ENCODE peak calls at places on chromosomes 6 and 20, in six cellular contexts. One of them, this sample, is unnamed.

GRCh38 chr6:33860706-33861474 is 57.1 kb upstream of the MLN start:
- DNase-seq in iris pigment epithelial cell: peak
- DNase-seq in T-helper 2 cell: no peak
- DNase-seq in HTR-8/SVneo: no peak
- DNase-seq in NCI-H1092 treated with DMSO at 0.1 percent for 48 hours: no peak
- DNase-seq in body of pancreas: peak
- DNase-seq in this sample: no peak

GRCh38 chr6:50706575-50706974 is 6.8 kb upstream of the TFAP2D start:
- DNase-seq in iris pigment epithelial cell: no peak
- DNase-seq in T-helper 2 cell: no peak
- DNase-seq in HTR-8/SVneo: no peak
- DNase-seq in NCI-H1092 treated with DMSO at 0.1 percent for 48 hours: no peak
- DNase-seq in body of pancreas: no peak
- DNase-seq in this sample: no peak

GRCh38 chr6:37893262-37893661 is 73.7 kb downstream of the ZFAND3 start:
- DNase-seq in iris pigment epithelial cell: no peak
- DNase-seq in T-helper 2 cell: no peak
- DNase-seq in HTR-8/SVneo: no peak
- DNase-seq in NCI-H1092 treated with DMSO at 0.1 percent for 48 hours: no peak
- DNase-seq in body of pancreas: no peak
- DNase-seq in this sample: no peak

GRCh38 chr20:61567204-61567603 is 315.1 kb downstream of the CDH4 start:
- DNase-seq in iris pigment epithelial cell: no peak
- DNase-seq in T-helper 2 cell: no peak
- DNase-seq in HTR-8/SVneo: no peak
- DNase-seq in NCI-H1092 treated with DMSO at 0.1 percent for 48 hours: no peak
- DNase-seq in body of pancreas: no peak
- DNase-seq in this sample: no peak

GRCh38 chr6:89941031-89941775 is 46.9 kb downstream of the GJA10 start:
- DNase-seq in iris pigment epithelial cell: peak
- DNase-seq in T-helper 2 cell: no peak
- DNase-seq in HTR-8/SVneo: no peak
- DNase-seq in NCI-H1092 treated with DMSO at 0.1 percent for 48 hours: peak
- DNase-seq in body of pancreas: peak
- DNase-seq in this sample: peak

GRCh38 chr6:169452117-169452868 is 198.6 kb upstream of the THBS2 start:
- DNase-seq in iris pigment epithelial cell: peak
- DNase-seq in T-helper 2 cell: no peak
- DNase-seq in HTR-8/SVneo: no peak
- DNase-seq in NCI-H1092 treated with DMSO at 0.1 percent for 48 hours: no peak
- DNase-seq in body of pancreas: peak
- DNase-seq in this sample: no peak

GRCh38 chr6:32944265-32944664 is 3.4 kb upstream of the HLA-DMB start:
- DNase-seq in iris pigment epithelial cell: no peak
- DNase-seq in T-helper 2 cell: no peak
- DNase-seq in HTR-8/SVneo: no peak
- DNase-seq in NCI-H1092 treated with DMSO at 0.1 percent for 48 hours: no peak
- DNase-seq in body of pancreas: peak
- DNase-seq in this sample: no peak

GRCh38 chr6:33143113-33143760 is 49.0 kb downstream of the COL11A2 start:
- DNase-seq in iris pigment epithelial cell: no peak
- DNase-seq in T-helper 2 cell: no peak
- DNase-seq in HTR-8/SVneo: no peak
- DNase-seq in NCI-H1092 treated with DMSO at 0.1 percent for 48 hours: no peak
- DNase-seq in body of pancreas: no peak
- DNase-seq in this sample: no peak

GRCh38 chr6:431986-432385 is 40.4 kb downstream of the IRF4 start:
- DNase-seq in iris pigment epithelial cell: peak
- DNase-seq in T-helper 2 cell: peak
- DNase-seq in HTR-8/SVneo: no peak
- DNase-seq in NCI-H1092 treated with DMSO at 0.1 percent for 48 hours: no peak
- DNase-seq in body of pancreas: no peak
- DNase-seq in this sample: no peak

GRCh38 chr20:32037929-32038328 is 14.1 kb upstream of the HCK start:
- DNase-seq in iris pigment epithelial cell: peak
- DNase-seq in T-helper 2 cell: no peak
- DNase-seq in HTR-8/SVneo: no peak
- DNase-seq in NCI-H1092 treated with DMSO at 0.1 percent for 48 hours: no peak
- DNase-seq in body of pancreas: no peak
- DNase-seq in this sample: no peak

GRCh38 chr20:50096237-50096636 is 16.7 kb downstream of the UBE2V1 start:
- DNase-seq in iris pigment epithelial cell: no peak
- DNase-seq in T-helper 2 cell: no peak
- DNase-seq in HTR-8/SVneo: no peak
- DNase-seq in NCI-H1092 treated with DMSO at 0.1 percent for 48 hours: no peak
- DNase-seq in body of pancreas: no peak
- DNase-seq in this sample: no peak

GRCh38 chr20:61186771-61187170 is 65.3 kb upstream of the CDH4 start:
- DNase-seq in iris pigment epithelial cell: peak
- DNase-seq in T-helper 2 cell: no peak
- DNase-seq in HTR-8/SVneo: no peak
- DNase-seq in NCI-H1092 treated with DMSO at 0.1 percent for 48 hours: peak
- DNase-seq in body of pancreas: no peak
- DNase-seq in this sample: no peak

GRCh38 chr20:57717797-57718196 is 8.0 kb upstream of the PMEPA1 start:
- DNase-seq in iris pigment epithelial cell: no peak
- DNase-seq in T-helper 2 cell: no peak
- DNase-seq in HTR-8/SVneo: peak
- DNase-seq in NCI-H1092 treated with DMSO at 0.1 percent for 48 hours: no peak
- DNase-seq in body of pancreas: no peak
- DNase-seq in this sample: no peak

GRCh38 chr20:32445539-32446273 is 87.6 kb downstream of the ASXL1 start:
- DNase-seq in iris pigment epithelial cell: no peak
- DNase-seq in T-helper 2 cell: no peak
- DNase-seq in HTR-8/SVneo: no peak
- DNase-seq in NCI-H1092 treated with DMSO at 0.1 percent for 48 hours: peak
- DNase-seq in body of pancreas: no peak
- DNase-seq in this sample: no peak

GRCh38 chr20:63413323-63413722 is 52.2 kb upstream of the CHRNA4 start:
- DNase-seq in iris pigment epithelial cell: no peak
- DNase-seq in T-helper 2 cell: no peak
- DNase-seq in HTR-8/SVneo: no peak
- DNase-seq in NCI-H1092 treated with DMSO at 0.1 percent for 48 hours: no peak
- DNase-seq in body of pancreas: no peak
- DNase-seq in this sample: no peak

GRCh38 chr6:23091795-23092194 is 522.4 kb downstream of the HDGFL1 start:
- DNase-seq in iris pigment epithelial cell: peak
- DNase-seq in T-helper 2 cell: no peak
- DNase-seq in HTR-8/SVneo: no peak
- DNase-seq in NCI-H1092 treated with DMSO at 0.1 percent for 48 hours: no peak
- DNase-seq in body of pancreas: no peak
- DNase-seq in this sample: no peak

GRCh38 chr6:152696543-152696942 is 1.2 kb upstream of the MYCT1 start:
- DNase-seq in iris pigment epithelial cell: peak
- DNase-seq in T-helper 2 cell: no peak
- DNase-seq in HTR-8/SVneo: peak
- DNase-seq in NCI-H1092 treated with DMSO at 0.1 percent for 48 hours: no peak
- DNase-seq in body of pancreas: no peak
- DNase-seq in this sample: no peak

GRCh38 chr6:95574811-95575210 is 2.5 kb upstream of the MANEA start:
- DNase-seq in iris pigment epithelial cell: peak
- DNase-seq in T-helper 2 cell: no peak
- DNase-seq in HTR-8/SVneo: no peak
- DNase-seq in NCI-H1092 treated with DMSO at 0.1 percent for 48 hours: no peak
- DNase-seq in body of pancreas: no peak
- DNase-seq in this sample: no peak

GRCh38 chr6:43317968-43318367 is 9.3 kb upstream of the CRIP3 start:
- DNase-seq in iris pigment epithelial cell: no peak
- DNase-seq in T-helper 2 cell: no peak
- DNase-seq in HTR-8/SVneo: no peak
- DNase-seq in NCI-H1092 treated with DMSO at 0.1 percent for 48 hours: no peak
- DNase-seq in body of pancreas: no peak
- DNase-seq in this sample: no peak

GRCh38 chr6:169172946-169173345 is 80.7 kb downstream of the THBS2 start:
- DNase-seq in iris pigment epithelial cell: peak
- DNase-seq in T-helper 2 cell: no peak
- DNase-seq in HTR-8/SVneo: no peak
- DNase-seq in NCI-H1092 treated with DMSO at 0.1 percent for 48 hours: no peak
- DNase-seq in body of pancreas: no peak
- DNase-seq in this sample: no peak

GRCh38 chr20:25273541-25274358 is 25.9 kb downstream of the PYGB start:
- DNase-seq in iris pigment epithelial cell: no peak
- DNase-seq in T-helper 2 cell: no peak
- DNase-seq in HTR-8/SVneo: no peak
- DNase-seq in NCI-H1092 treated with DMSO at 0.1 percent for 48 hours: no peak
- DNase-seq in body of pancreas: no peak
- DNase-seq in this sample: peak

GRCh38 chr6:35146453-35146852 is 5.3 kb upstream of the TCP11 start:
- DNase-seq in iris pigment epithelial cell: peak
- DNase-seq in T-helper 2 cell: no peak
- DNase-seq in HTR-8/SVneo: peak
- DNase-seq in NCI-H1092 treated with DMSO at 0.1 percent for 48 hours: peak
- DNase-seq in body of pancreas: peak
- DNase-seq in this sample: peak

GRCh38 chr6:170388113-170388512 is 81.6 kb downstream of the FAM120B start:
- DNase-seq in iris pigment epithelial cell: peak
- DNase-seq in T-helper 2 cell: no peak
- DNase-seq in HTR-8/SVneo: no peak
- DNase-seq in NCI-H1092 treated with DMSO at 0.1 percent for 48 hours: no peak
- DNase-seq in body of pancreas: peak
- DNase-seq in this sample: no peak

GRCh38 chr6:82525775-82526515 is 162.3 kb downstream of the TPBG start:
- DNase-seq in iris pigment epithelial cell: no peak
- DNase-seq in T-helper 2 cell: no peak
- DNase-seq in HTR-8/SVneo: no peak
- DNase-seq in NCI-H1092 treated with DMSO at 0.1 percent for 48 hours: peak
- DNase-seq in body of pancreas: no peak
- DNase-seq in this sample: no peak

GRCh38 chr6:84258866-84259265 is 31.4 kb upstream of the CEP162 start:
- DNase-seq in iris pigment epithelial cell: no peak
- DNase-seq in T-helper 2 cell: no peak
- DNase-seq in HTR-8/SVneo: no peak
- DNase-seq in NCI-H1092 treated with DMSO at 0.1 percent for 48 hours: no peak
- DNase-seq in body of pancreas: no peak
- DNase-seq in this sample: no peak

GRCh38 chr6:21500314-21500713 is 93.2 kb upstream of the SOX4 start:
- DNase-seq in iris pigment epithelial cell: no peak
- DNase-seq in T-helper 2 cell: no peak
- DNase-seq in HTR-8/SVneo: no peak
- DNase-seq in NCI-H1092 treated with DMSO at 0.1 percent for 48 hours: peak
- DNase-seq in body of pancreas: peak
- DNase-seq in this sample: no peak

GRCh38 chr6:156686429-156686939 is 90.7 kb upstream of the ARID1B start:
- DNase-seq in iris pigment epithelial cell: peak
- DNase-seq in T-helper 2 cell: peak
- DNase-seq in HTR-8/SVneo: peak
- DNase-seq in NCI-H1092 treated with DMSO at 0.1 percent for 48 hours: peak
- DNase-seq in body of pancreas: peak
- DNase-seq in this sample: peak

GRCh38 chr20:31580706-31581105 is 24.4 kb upstream of the ID1 start:
- DNase-seq in iris pigment epithelial cell: no peak
- DNase-seq in T-helper 2 cell: no peak
- DNase-seq in HTR-8/SVneo: no peak
- DNase-seq in NCI-H1092 treated with DMSO at 0.1 percent for 48 hours: no peak
- DNase-seq in body of pancreas: no peak
- DNase-seq in this sample: no peak

GRCh38 chr20:23156170-23156841 is 70.2 kb upstream of the CD93 start:
- DNase-seq in iris pigment epithelial cell: peak
- DNase-seq in T-helper 2 cell: no peak
- DNase-seq in HTR-8/SVneo: peak
- DNase-seq in NCI-H1092 treated with DMSO at 0.1 percent for 48 hours: no peak
- DNase-seq in body of pancreas: peak
- DNase-seq in this sample: no peak

GRCh38 chr6:92847988-92848387 is 571.4 kb downstream of the EPHA7 start:
- DNase-seq in iris pigment epithelial cell: no peak
- DNase-seq in T-helper 2 cell: no peak
- DNase-seq in HTR-8/SVneo: no peak
- DNase-seq in NCI-H1092 treated with DMSO at 0.1 percent for 48 hours: no peak
- DNase-seq in body of pancreas: no peak
- DNase-seq in this sample: no peak

GRCh38 chr6:141587482-141588266 is 545.1 kb upstream of the GJE1 start:
- DNase-seq in iris pigment epithelial cell: peak
- DNase-seq in T-helper 2 cell: no peak
- DNase-seq in HTR-8/SVneo: peak
- DNase-seq in NCI-H1092 treated with DMSO at 0.1 percent for 48 hours: no peak
- DNase-seq in body of pancreas: no peak
- DNase-seq in this sample: no peak

GRCh38 chr6:71383891-71384489 is 95.4 kb downstream of the OGFRL1 start:
- DNase-seq in iris pigment epithelial cell: peak
- DNase-seq in T-helper 2 cell: no peak
- DNase-seq in HTR-8/SVneo: peak
- DNase-seq in NCI-H1092 treated with DMSO at 0.1 percent for 48 hours: peak
- DNase-seq in body of pancreas: no peak
- DNase-seq in this sample: peak